ENCODE peak calls at places on chromosomes 7 and 10, in five cellular contexts. S is spleen, Z is HCT116, O is transverse colon, T is breast epithelium. I is an unnamed sample.

GRCh38 chr7:133629696-133630095 is 376.8 kb downstream of the EXOC4 start:
- DNase-seq in S (no peak), Z (no peak), O (no peak), T (no peak), I (no peak)

GRCh38 chr7:102456327-102456726 is 8.3 kb downstream of the ALKBH4 start:
- DNase-seq in S (no peak), Z (peak; percentile 65), O (no peak), T (no peak), I (no peak)

GRCh38 chr10:113454341-113455061 is 98.4 kb upstream of the HABP2 start:
- DNase-seq in S (no peak), Z (peak; percentile 31), O (peak; percentile 46), T (no peak), I (peak; percentile 17)

GRCh38 chr7:13028731-13029099 is 341.3 kb downstream of the ARL4A start:
- DNase-seq in S (no peak), Z (no peak), O (no peak), T (no peak), I (no peak)

GRCh38 chr10:26733750-26734568 is 36.5 kb downstream of the PDSS1 start:
- DNase-seq in S (no peak), Z (no peak), O (peak; percentile 44), T (peak; percentile 59), I (no peak)

GRCh38 chr7:18276380-18276779 is 219.2 kb upstream of the HDAC9 start:
- DNase-seq in S (no peak), Z (no peak), O (no peak), T (no peak), I (no peak)

GRCh38 chr10:119703903-119704508 is 21.8 kb upstream of the INPP5F start:
- DNase-seq in S (no peak), Z (no peak), O (no peak), T (no peak), I (no peak)

GRCh38 chr7:18893156-18893555 is 224.3 kb downstream of the TWIST1 start:
- DNase-seq in S (no peak), Z (no peak), O (no peak), T (no peak), I (no peak)

GRCh38 chr10:88244781-88245350 is 338.3 kb downstream of the RNLS start:
- DNase-seq in S (no peak), Z (no peak), O (no peak), T (no peak), I (no peak)

GRCh38 chr7:12137283-12137682 is 73.8 kb upstream of the TMEM106B start:
- DNase-seq in S (no peak), Z (no peak), O (no peak), T (no peak), I (no peak)

GRCh38 chr10:121831777-121832176 is 96.1 kb downstream of the ATE1 start:
- DNase-seq in S (no peak), Z (no peak), O (no peak), T (no peak), I (no peak)

GRCh38 chr10:33237736-33238624 is 96.5 kb downstream of the NRP1 start:
- DNase-seq in S (no peak), Z (peak; percentile 76), O (no peak), T (peak; percentile 56), I (no peak)

GRCh38 chr10:46282460-46283216 is 4.2 kb upstream of the ANTXRL start:
- DNase-seq in S (peak; percentile 96), Z (peak; percentile 27), O (peak; percentile 81), T (peak; percentile 41), I (peak; percentile 49)

GRCh38 chr10:31604646-31605170 is 285.7 kb downstream of the ZEB1 start:
- DNase-seq in S (no peak), Z (no peak), O (no peak), T (no peak), I (no peak)

GRCh38 chr7:129285195-129285594 is 60.4 kb downstream of the AHCYL2 start:
- DNase-seq in S (no peak), Z (no peak), O (no peak), T (no peak), I (no peak)

GRCh38 chr7:126959649-126960048 is 293.1 kb downstream of the GRM8 start:
- DNase-seq in S (no peak), Z (no peak), O (no peak), T (no peak), I (no peak)
- TF ChIP-seq POLR2AphosphoS5 in S (no peak), Z (no peak), O (no peak), T (no peak), I (no peak)

GRCh38 chr7:81488210-81488609 is 281.6 kb downstream of the HGF start:
- DNase-seq in S (no peak), Z (no peak), O (no peak), T (no peak), I (no peak)

GRCh38 chr7:81492910-81493309 is 276.9 kb downstream of the HGF start:
- DNase-seq in S (no peak), Z (no peak), O (no peak), T (no peak), I (no peak)

GRCh38 chr7:81492240-81492639 is 277.6 kb downstream of the HGF start:
- DNase-seq in S (no peak), Z (no peak), O (no peak), T (no peak), I (no peak)

GRCh38 chr7:81487512-81487911 is 282.3 kb downstream of the HGF start:
- DNase-seq in S (no peak), Z (no peak), O (no peak), T (no peak), I (no peak)

GRCh38 chr7:81491573-81491972 is 278.3 kb downstream of the HGF start:
- DNase-seq in S (no peak), Z (no peak), O (no peak), T (no peak), I (no peak)
- TF ChIP-seq POLR2AphosphoS5 in S (no peak), Z (no peak), O (no peak), T (no peak), I (no peak)

GRCh38 chr10:83869898-83870297 is 269.4 kb upstream of the GHITM start:
- DNase-seq in S (no peak), Z (no peak), O (no peak), T (no peak), I (no peak)

GRCh38 chr10:83871486-83872081 is 267.7 kb upstream of the GHITM start:
- DNase-seq in S (peak; percentile 86), Z (peak; percentile 27), O (peak; percentile 66), T (peak; percentile 26), I (peak; percentile 28)
- TF ChIP-seq POLR2AphosphoS5 in S (no peak), Z (no peak), O (no peak), T (no peak), I (no peak)

GRCh38 chr10:44682516-44682915 is 228.6 kb upstream of the TMEM72 start:
- DNase-seq in S (no peak), Z (no peak), O (no peak), T (no peak), I (no peak)
- TF ChIP-seq POLR2AphosphoS5 in S (no peak), Z (no peak), O (no peak), T (no peak), I (no peak)

DNA sequence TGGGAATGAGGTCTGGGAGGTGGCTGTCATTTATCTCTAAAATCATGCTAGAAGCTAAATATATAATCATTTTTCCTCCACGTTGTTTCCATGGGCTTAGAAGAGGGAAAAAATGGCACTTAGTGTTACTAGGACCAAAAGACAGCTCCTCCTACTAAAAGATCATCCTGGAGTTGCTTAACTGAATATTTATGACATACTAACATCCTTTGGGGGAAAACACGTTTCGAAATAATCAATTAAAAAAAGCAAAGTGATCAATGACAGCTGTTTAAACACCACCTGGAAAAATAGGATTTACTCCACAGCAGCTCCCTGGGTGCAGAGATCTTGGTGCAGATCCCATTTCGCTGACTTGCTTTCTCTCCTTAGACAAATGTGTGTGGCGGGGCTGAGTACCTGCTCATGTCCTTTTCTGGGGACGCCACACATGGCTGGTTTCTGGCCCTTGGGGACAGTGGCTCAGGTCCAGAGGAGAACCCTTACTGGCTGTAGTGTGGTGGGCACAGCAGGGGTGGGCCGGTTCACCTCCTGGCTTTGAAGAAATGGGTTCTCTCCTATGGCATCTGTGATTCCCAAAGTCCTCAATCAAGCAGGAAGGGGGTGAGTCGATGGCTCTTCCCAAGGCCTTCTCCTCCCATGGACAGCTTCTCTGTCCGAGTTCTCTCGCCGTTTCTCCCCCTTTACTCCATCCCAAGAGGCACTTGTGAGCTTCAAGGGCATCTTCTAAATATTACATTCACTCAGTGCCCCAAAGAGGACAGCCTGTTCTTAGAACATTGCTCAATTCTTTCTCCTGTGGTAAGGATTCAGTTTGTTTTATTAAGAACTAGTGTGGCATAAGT is 156.4 kb upstream of the KLF14 start:
- DNase-seq in S (no peak), Z (no peak), O (no peak), T (no peak), I (no peak)
- TF ChIP-seq POLR2AphosphoS5 in S (peak; percentile 26), Z (peak; percentile 71), O (peak; percentile 35), T (peak; percentile 55), I (no peak)

DNA sequence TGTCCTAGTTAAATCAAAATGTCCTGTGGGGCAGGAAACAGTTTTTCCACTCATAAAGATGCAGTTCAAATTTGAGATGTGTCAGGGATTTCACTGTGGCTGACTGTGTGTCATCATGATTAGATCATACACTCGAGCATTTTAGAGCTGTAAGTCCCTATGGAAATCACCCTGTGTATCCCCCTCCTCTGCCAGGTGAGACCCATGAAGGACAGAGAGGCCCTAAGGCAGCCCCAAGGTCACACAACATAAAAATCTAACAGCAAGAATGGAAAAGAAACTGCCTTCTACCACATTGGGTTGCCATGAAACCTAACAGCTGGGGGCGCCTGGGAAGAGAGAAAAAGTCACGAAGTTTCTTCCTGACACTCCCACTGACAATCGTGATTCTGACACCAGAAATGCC is 135.8 kb downstream of the KCNMA1 start:
- DNase-seq in S (no peak), Z (no peak), O (no peak), T (no peak), I (no peak)
- TF ChIP-seq POLR2AphosphoS5 in S (no peak), Z (no peak), O (no peak), T (no peak), I (no peak)

I was measured in GM12891.